ENCODE peak calls at places on chromosomes 1 and 21, in four cellular contexts. I is A549, M is HepG2, S is K562. A is an unnamed sample.

GRCh38 chr1:225733254-225733653 is 44.4 kb upstream of the SRP9 start:
- DNase-seq in I (no peak), M (peak; percentile 31), S (no peak), A (no peak)

GRCh38 chr1:207811920-207812720 is 60.3 kb downstream of the CD46 start:
- DNase-seq in I (peak; percentile 73), M (peak; percentile 64), S (peak; percentile 78), A (peak; percentile 32)

GRCh38 chr1:226395753-226396152 is 12.1 kb downstream of the PARP1 start:
- DNase-seq in I (no peak), M (no peak), S (no peak), A (no peak)

GRCh38 chr1:184624626-184625025 is 130.0 kb downstream of the EDEM3 start:
- DNase-seq in I (no peak), M (no peak), S (no peak), A (peak; percentile 29)

GRCh38 chr1:202966006-202966904 is 802 bp downstream of the CYB5R1 start:
- DNase-seq in I (peak; percentile 35), M (no peak), S (no peak), A (no peak)

GRCh38 chr1:26690576-26691031 is 5.2 kb upstream of the ARID1A start:
- DNase-seq in I (no peak), M (no peak), S (peak; percentile 54), A (no peak)

GRCh38 chr1:205436776-205437485 is 15.1 kb upstream of the LEMD1 start:
- DNase-seq in I (no peak), M (no peak), S (no peak), A (no peak)

GRCh38 chr1:56376188-56376984 is 203.0 kb downstream of the PLPP3 start:
- DNase-seq in I (no peak), M (no peak), S (no peak), A (peak; percentile 31)

GRCh38 chr1:160096491-160097116 is 1.8 kb downstream of the IGSF8 start:
- DNase-seq in I (no peak), M (no peak), S (no peak), A (peak; percentile 52)

GRCh38 chr1:56908619-56909340 is 54.2 kb downstream of the C8A start:
- DNase-seq in I (no peak), M (peak; percentile 82), S (no peak), A (no peak)

GRCh38 chr1:185144233-185144632 is 12.5 kb downstream of the TRMT1L start:
- DNase-seq in I (no peak), M (no peak), S (no peak), A (peak; percentile 65)

GRCh38 chr1:94734963-94735899 is 84.9 kb upstream of the SLC44A3 start:
- DNase-seq in I (no peak), M (no peak), S (peak; percentile 20), A (peak; percentile 80)

GRCh38 chr1:155320661-155321576 is at the start of gene RUSC1:
- DNase-seq in I (no peak), M (no peak), S (peak; percentile 77), A (peak; percentile 49)

GRCh38 chr1:27372022-27372807 is 2.4 kb downstream of the FCN3 start:
- DNase-seq in I (no peak), M (no peak), S (peak; percentile 82), A (no peak)

GRCh38 chr1:26861286-26861701 is 1.7 kb upstream of the SFN start:
- DNase-seq in I (peak; percentile 46), M (no peak), S (peak; percentile 31), A (peak; percentile 46)

GRCh38 chr1:111832521-111833155 is 76.9 kb downstream of the DDX20 start:
- DNase-seq in I (no peak), M (no peak), S (no peak), A (no peak)
- TF ChIP-seq MAZ in I (no peak), M (no peak), S (no peak), A (no peak)

DNA sequence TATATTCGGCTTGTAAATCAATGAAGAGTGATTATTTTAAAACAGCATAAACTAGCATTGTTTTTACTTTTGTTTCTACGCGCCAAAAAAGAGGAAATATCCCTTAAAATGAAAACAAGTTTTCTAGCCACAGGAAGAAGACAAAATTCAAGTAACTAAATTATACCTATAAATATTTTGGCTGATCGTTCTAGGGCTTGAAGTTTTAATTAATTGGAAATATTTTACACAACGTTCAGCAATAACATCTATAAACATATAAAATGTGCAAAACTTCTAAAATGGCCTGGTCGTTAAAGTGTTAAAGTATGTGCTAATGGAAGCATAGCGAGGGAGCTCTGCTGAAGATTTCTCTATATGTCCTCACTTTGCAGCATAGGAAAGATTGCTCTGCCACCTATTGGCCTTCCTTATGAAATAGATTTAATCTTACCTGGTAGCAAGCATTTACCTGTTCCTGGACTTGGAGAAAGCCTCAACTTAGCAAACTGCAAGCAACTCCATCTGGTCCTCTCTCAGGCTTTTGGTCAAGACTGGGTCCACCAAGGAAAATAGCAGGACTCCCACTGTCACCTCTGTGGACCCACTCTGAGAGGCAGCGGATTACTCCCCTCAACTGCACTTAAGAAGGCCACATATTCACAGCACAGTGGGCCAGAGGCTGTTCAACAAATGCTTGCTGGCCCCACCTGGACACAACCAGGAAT is 351.3 kb upstream of the RUNX1 start:
- DNase-seq in I (peak; percentile 5), M (peak; percentile 67), S (peak; percentile 79), A (peak; percentile 67)
- TF ChIP-seq MAZ in I (no peak), M (no peak), S (peak; percentile 58), A (no peak)

GRCh38 chr1:14138627-14139026 is 438.6 kb downstream of the PRDM2 start:
- DNase-seq in I (no peak), M (no peak), S (no peak), A (no peak)

GRCh38 chr1:14140800-14141526 is 441.0 kb downstream of the PRDM2 start:
- DNase-seq in I (no peak), M (no peak), S (no peak), A (no peak)

GRCh38 chr1:14143777-14144176 is 443.8 kb downstream of the PRDM2 start:
- DNase-seq in I (no peak), M (no peak), S (no peak), A (no peak)

GRCh38 chr1:14138135-14138506 is 438.1 kb downstream of the PRDM2 start:
- DNase-seq in I (no peak), M (no peak), S (no peak), A (no peak)

GRCh38 chr1:14142397-14143095 is 442.6 kb downstream of the PRDM2 start:
- DNase-seq in I (no peak), M (no peak), S (no peak), A (no peak)
- TF ChIP-seq MAZ in I (no peak), M (no peak), S (no peak), A (no peak)

GRCh38 chr1:2809656-2810055 is 8.2 kb upstream of the TTC34 start:
- DNase-seq in I (no peak), M (no peak), S (no peak), A (no peak)

GRCh38 chr1:2807678-2808385 is 6.3 kb upstream of the TTC34 start:
- DNase-seq in I (no peak), M (no peak), S (no peak), A (no peak)

GRCh38 chr1:2808386-2808705 is 6.9 kb upstream of the TTC34 start:
- DNase-seq in I (no peak), M (no peak), S (no peak), A (no peak)

GRCh38 chr1:2810281-2810680 is 8.8 kb upstream of the TTC34 start:
- DNase-seq in I (no peak), M (no peak), S (no peak), A (no peak)

DNA sequence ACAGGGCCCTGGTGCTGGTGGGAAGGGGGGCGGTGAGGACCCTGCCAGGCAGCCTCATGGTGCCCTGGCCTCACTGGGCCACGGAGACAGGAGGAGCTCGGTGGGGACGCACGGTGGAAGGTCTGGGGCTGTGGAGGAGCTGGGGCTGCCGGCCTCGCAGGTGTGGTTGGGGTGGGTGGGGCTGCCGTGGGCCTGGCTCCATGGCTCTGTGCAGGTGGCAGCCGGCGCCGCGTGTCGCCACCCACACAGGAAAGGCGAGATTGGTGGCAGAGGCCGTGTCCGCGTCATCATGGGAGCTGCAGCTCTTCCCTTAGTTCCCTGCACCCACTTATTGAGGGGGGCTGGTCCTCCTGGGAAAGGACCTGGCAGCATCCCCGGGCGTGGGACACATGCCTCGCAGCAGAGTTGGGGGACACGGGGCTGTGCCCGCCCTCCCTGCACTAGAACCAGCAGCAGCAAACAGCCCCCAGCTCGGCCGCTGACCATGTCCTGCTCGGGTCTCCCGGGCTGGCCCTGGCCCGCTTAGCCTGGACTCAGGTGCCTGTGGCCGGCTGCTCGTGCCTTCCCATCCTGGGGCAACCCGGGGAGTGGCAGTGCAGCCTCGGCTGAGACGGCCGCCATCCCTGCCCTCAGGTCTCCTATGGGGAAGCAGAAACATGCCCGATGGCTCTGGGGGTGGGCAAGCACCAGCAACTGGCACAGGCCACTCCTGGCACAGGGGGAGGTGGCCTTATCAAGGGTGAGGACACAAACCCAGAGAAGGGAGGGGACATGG is 7.5 kb upstream of the TTC34 start:
- DNase-seq in I (no peak), M (no peak), S (no peak), A (no peak)
- TF ChIP-seq MAZ in I (no peak), M (no peak), S (no peak), A (no peak)

GRCh38 chr21:17688912-17689874 is 76.5 kb upstream of the BTG3 start:
- DNase-seq in I (no peak), M (peak; percentile 33), S (peak; percentile 44), A (peak; percentile 12)
- TF ChIP-seq MAZ in I (no peak), M (no peak), S (no peak), A (no peak)

GRCh38 chr1:212860713-212861581 is 2.9 kb downstream of the FLVCR1 start:
- DNase-seq in I (no peak), M (no peak), S (peak; percentile 94), A (peak; percentile 52)
- TF ChIP-seq MAZ in I (no peak), M (no peak), S (no peak), A (no peak)

GRCh38 chr1:37676281-37677243 is 15.8 kb upstream of the CDCA8 start:
- DNase-seq in I (no peak), M (no peak), S (no peak), A (no peak)
- TF ChIP-seq MAZ in I (no peak), M (no peak), S (no peak), A (no peak)

DNA sequence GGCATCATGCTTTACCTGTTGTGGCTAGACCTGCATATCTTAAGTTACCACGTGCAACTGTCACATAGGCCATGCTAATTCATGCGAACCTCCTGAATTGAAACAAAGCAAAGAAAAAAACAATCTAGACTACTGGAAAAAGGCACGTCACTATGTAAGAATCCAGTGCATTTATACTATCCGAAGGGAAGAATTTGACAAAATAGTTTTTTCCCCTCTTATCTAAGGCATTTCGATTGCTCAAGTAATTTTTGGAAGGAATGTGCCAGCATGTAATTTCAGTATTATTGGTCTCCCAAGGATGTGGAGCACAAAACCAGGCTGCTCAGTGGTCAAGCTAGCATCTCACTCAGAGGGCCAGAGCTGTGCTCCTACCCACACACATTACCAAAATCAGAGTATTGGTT is 31.5 kb upstream of the C1orf198 start:
- DNase-seq in I (no peak), M (no peak), S (no peak), A (peak; percentile 89)
- TF ChIP-seq MAZ in I (no peak), M (no peak), S (no peak), A (no peak)

GRCh38 chr21:36487641-36488307 is 7.9 kb upstream of the CLDN14 start:
- DNase-seq in I (no peak), M (no peak), S (no peak), A (peak; percentile 64)
- TF ChIP-seq MAZ in I (no peak), M (no peak), S (no peak), A (no peak)